ENCODE peak calls at places on chromosome 18, in five cellular contexts. J is WTC11; A is GM23248; M is T-helper 1 cell; G is activated naive CD4-positive, alpha-beta T cell. X is an unnamed sample.

GRCh38 chr18:72672364-72673151 is 128.4 kb upstream of the CBLN2 start:
- DNase-seq in J (no peak), A (peak; percentile 61), M (no peak), G (no peak), X (peak; percentile 43)

GRCh38 chr18:58176915-58177717 is 133.1 kb downstream of the NEDD4L start:
- DNase-seq in J (no peak), A (peak; percentile 91), M (no peak), G (no peak), X (no peak)

GRCh38 chr18:74506405-74507119 is 10.4 kb downstream of the CNDP2 start:
- DNase-seq in J (peak; percentile 28), A (no peak), M (no peak), G (no peak), X (no peak)

GRCh38 chr18:10379511-10379910 is 74.9 kb upstream of the APCDD1 start:
- DNase-seq in J (no peak), A (peak; percentile 77), M (no peak), G (no peak), X (no peak)

GRCh38 chr18:3624818-3625716 is 175.1 kb downstream of the TGIF1 start:
- DNase-seq in J (no peak), A (peak; percentile 95), M (no peak), G (peak; percentile 6), X (no peak)

GRCh38 chr18:2448565-2449151 is 122.6 kb downstream of the METTL4 start:
- DNase-seq in J (no peak), A (peak; percentile 40), M (no peak), G (no peak), X (no peak)

GRCh38 chr18:49230331-49230730 is 230.1 kb downstream of the DYM start:
- DNase-seq in J (no peak), A (peak; percentile 45), M (no peak), G (no peak), X (no peak)

GRCh38 chr18:63285332-63285731 is 34.2 kb downstream of the BCL2 start:
- DNase-seq in J (no peak), A (no peak), M (no peak), G (no peak), X (peak; percentile 57)

GRCh38 chr18:34153711-34154110 is 71.0 kb downstream of the NOL4 start:
- DNase-seq in J (no peak), A (peak; percentile 39), M (no peak), G (no peak), X (no peak)

GRCh38 chr18:9333441-9334350 is 877 bp upstream of the TWSG1 start:
- DNase-seq in J (peak; percentile 54), A (peak; percentile 79), M (no peak), G (no peak), X (no peak)

GRCh38 chr18:48022531-48023330 is 92.3 kb upstream of the SMAD2 start:
- DNase-seq in J (peak; percentile 14), A (peak; percentile 76), M (no peak), G (no peak), X (peak; percentile 77)

GRCh38 chr18:37564796-37565137 is 831 bp downstream of the CELF4 start:
- DNase-seq in J (peak; percentile 90), A (peak; percentile 66), M (no peak), G (no peak), X (peak; percentile 32)

GRCh38 chr18:8977701-8978100 is 124.8 kb upstream of the NDUFV2 start:
- DNase-seq in J (no peak), A (no peak), M (no peak), G (no peak), X (no peak)

GRCh38 chr18:13376298-13376840 is 157.8 kb downstream of the LDLRAD4 start:
- DNase-seq in J (no peak), A (no peak), M (peak; percentile 34), G (no peak), X (no peak)

GRCh38 chr18:36636237-36636792 is 192.5 kb downstream of the TPGS2 start:
- DNase-seq in J (no peak), A (no peak), M (no peak), G (no peak), X (no peak)

GRCh38 chr18:79965119-79965902 is 868 bp downstream of the HSBP1L1 start:
- DNase-seq in J (no peak), A (peak; percentile 82), M (no peak), G (no peak), X (no peak)

GRCh38 chr18:10015288-10015701 is 101.5 kb downstream of the VAPA start:
- DNase-seq in J (no peak), A (peak; percentile 73), M (no peak), G (no peak), X (no peak)

GRCh38 chr18:56009451-56009850 is 421.5 kb upstream of the TCF4 start:
- DNase-seq in J (no peak), A (peak; percentile 15), M (no peak), G (no peak), X (no peak)

GRCh38 chr18:55988537-55988936 is 400.5 kb upstream of the TCF4 start:
- DNase-seq in J (no peak), A (peak; percentile 23), M (no peak), G (no peak), X (no peak)

GRCh38 chr18:76679259-76679658 is 143.1 kb upstream of the ZNF236 start:
- DNase-seq in J (peak; percentile 42), A (no peak), M (no peak), G (no peak), X (no peak)

GRCh38 chr18:79632765-79633164 is 46.8 kb upstream of the CTDP1 start:
- DNase-seq in J (no peak), A (no peak), M (no peak), G (no peak), X (no peak)

GRCh38 chr18:13726228-13726971 is at the start of the genes FAM210A and RNMT:
- DNase-seq in J (peak; percentile 87), A (peak; percentile 100), M (peak; percentile 87), G (peak; percentile 83), X (peak; percentile 93)

GRCh38 chr18:13513015-13513414 is 213.3 kb downstream of the FAM210A start:
- DNase-seq in J (no peak), A (no peak), M (no peak), G (no peak), X (no peak)

GRCh38 chr18:500230-500555 is 308 bp downstream of the COLEC12 start:
- DNase-seq in J (peak; percentile 32), A (no peak), M (no peak), G (no peak), X (no peak)

GRCh38 chr18:13318644-13319501 is 100.3 kb downstream of the LDLRAD4 start:
- DNase-seq in J (no peak), A (no peak), M (no peak), G (no peak), X (no peak)

GRCh38 chr18:56678836-56679565 is 27.8 kb downstream of the WDR7 start:
- DNase-seq in J (no peak), A (no peak), M (no peak), G (no peak), X (no peak)

GRCh38 chr18:14767474-14767873 is 19.5 kb downstream of the ANKRD30B start:
- DNase-seq in J (no peak), A (no peak), M (no peak), G (no peak), X (no peak)

GRCh38 chr18:49177812-49178211 is 227.0 kb upstream of the SMAD7 start:
- DNase-seq in J (no peak), A (peak; percentile 78), M (no peak), G (no peak), X (no peak)

GRCh38 chr18:62781893-62782292 is 66.6 kb downstream of the PHLPP1 start:
- DNase-seq in J (no peak), A (peak; percentile 96), M (no peak), G (no peak), X (no peak)

GRCh38 chr18:25503567-25504081 is 151.7 kb upstream of the ZNF521 start:
- DNase-seq in J (peak; percentile 21), A (peak; percentile 77), M (no peak), G (no peak), X (no peak)

GRCh38 chr18:59996370-59996966 is 96.7 kb downstream of the PMAIP1 start:
- DNase-seq in J (peak; percentile 49), A (peak; percentile 68), M (no peak), G (no peak), X (peak; percentile 40)